ENCODE peak calls at places on chromosomes 11 and 22, in nine cellular contexts. One of them, this sample, is unnamed.

GRCh38 chr11:69911310-69912160 is 92.3 kb upstream of the FGF3 start:
- DNase-seq in foreskin keratinocyte: no peak
- DNase-seq in Calu3: no peak
- DNase-seq in HepG2: no peak
- DNase-seq in fibroblast of pulmonary artery: no peak
- DNase-seq in HFFc6: no peak
- DNase-seq in HFF-Myc: no peak
- DNase-seq in nephron progenitor cell: peak
- DNase-seq in lower leg skin: no peak
- DNase-seq in this sample: no peak

GRCh38 chr22:41862160-41862529 is 29.2 kb downstream of the SREBF2 start:
- DNase-seq in HFF-Myc: no peak
- DNase-seq in lower leg skin: no peak
- DNase-seq in HepG2: peak
- DNase-seq in foreskin keratinocyte: no peak
- DNase-seq in fibroblast of pulmonary artery: peak
- DNase-seq in HFFc6: no peak
- DNase-seq in nephron progenitor cell: peak
- DNase-seq in Calu3: no peak
- DNase-seq in this sample: no peak

GRCh38 chr11:30926130-30926529 is 340.0 kb upstream of the MPPED2 start:
- DNase-seq in HepG2: no peak
- DNase-seq in lower leg skin: no peak
- DNase-seq in foreskin keratinocyte: no peak
- DNase-seq in fibroblast of pulmonary artery: no peak
- DNase-seq in HFF-Myc: no peak
- DNase-seq in HFFc6: no peak
- DNase-seq in nephron progenitor cell: no peak
- DNase-seq in Calu3: no peak
- DNase-seq in this sample: no peak

GRCh38 chr11:72764503-72764902 is 12.3 kb upstream of the ARAP1 start:
- DNase-seq in HFF-Myc: no peak
- DNase-seq in HFFc6: no peak
- DNase-seq in Calu3: no peak
- DNase-seq in foreskin keratinocyte: no peak
- DNase-seq in lower leg skin: no peak
- DNase-seq in fibroblast of pulmonary artery: no peak
- DNase-seq in nephron progenitor cell: no peak
- DNase-seq in HepG2: no peak
- DNase-seq in this sample: peak

GRCh38 chr22:49803134-49803533 is 24.5 kb downstream of the BRD1 start:
- DNase-seq in foreskin keratinocyte: no peak
- DNase-seq in fibroblast of pulmonary artery: no peak
- DNase-seq in Calu3: no peak
- DNase-seq in lower leg skin: no peak
- DNase-seq in HFF-Myc: no peak
- DNase-seq in nephron progenitor cell: no peak
- DNase-seq in HFFc6: no peak
- DNase-seq in HepG2: no peak
- DNase-seq in this sample: no peak

GRCh38 chr11:75668508-75669297 is at the start of gene MAP6:
- DNase-seq in HFFc6: no peak
- DNase-seq in Calu3: peak
- DNase-seq in foreskin keratinocyte: no peak
- DNase-seq in fibroblast of pulmonary artery: no peak
- DNase-seq in HepG2: no peak
- DNase-seq in lower leg skin: no peak
- DNase-seq in HFF-Myc: no peak
- DNase-seq in nephron progenitor cell: peak
- DNase-seq in this sample: no peak

GRCh38 chr11:76659672-76660532 is 10.6 kb downstream of the LRRC32 start:
- DNase-seq in fibroblast of pulmonary artery: no peak
- DNase-seq in HFF-Myc: no peak
- DNase-seq in foreskin keratinocyte: no peak
- DNase-seq in nephron progenitor cell: no peak
- DNase-seq in lower leg skin: no peak
- DNase-seq in HFFc6: no peak
- DNase-seq in Calu3: no peak
- DNase-seq in HepG2: no peak
- DNase-seq in this sample: no peak

GRCh38 chr11:66188580-66188979 is 79.9 kb upstream of the RAB1B start:
- DNase-seq in HepG2: no peak
- DNase-seq in Calu3: no peak
- DNase-seq in HFF-Myc: peak
- DNase-seq in lower leg skin: no peak
- DNase-seq in fibroblast of pulmonary artery: peak
- DNase-seq in nephron progenitor cell: no peak
- DNase-seq in HFFc6: peak
- DNase-seq in foreskin keratinocyte: peak
- DNase-seq in this sample: no peak

GRCh38 chr11:13993096-13993760 is 30.7 kb downstream of the SPON1 start:
- DNase-seq in HFF-Myc: no peak
- DNase-seq in Calu3: no peak
- DNase-seq in nephron progenitor cell: no peak
- DNase-seq in fibroblast of pulmonary artery: no peak
- DNase-seq in HFFc6: no peak
- DNase-seq in lower leg skin: no peak
- DNase-seq in foreskin keratinocyte: no peak
- DNase-seq in HepG2: no peak
- DNase-seq in this sample: no peak

GRCh38 chr11:92246637-92247036 is 22.0 kb downstream of the FAT3 start:
- DNase-seq in HFF-Myc: no peak
- DNase-seq in foreskin keratinocyte: peak
- DNase-seq in HepG2: no peak
- DNase-seq in lower leg skin: no peak
- DNase-seq in HFFc6: no peak
- DNase-seq in nephron progenitor cell: no peak
- DNase-seq in fibroblast of pulmonary artery: no peak
- DNase-seq in Calu3: no peak
- DNase-seq in this sample: no peak

GRCh38 chr11:61052182-61052972 is 49.9 kb upstream of the CD5 start:
- DNase-seq in foreskin keratinocyte: no peak
- DNase-seq in fibroblast of pulmonary artery: no peak
- DNase-seq in HFFc6: no peak
- DNase-seq in HepG2: no peak
- DNase-seq in nephron progenitor cell: no peak
- DNase-seq in lower leg skin: no peak
- DNase-seq in Calu3: no peak
- DNase-seq in HFF-Myc: no peak
- DNase-seq in this sample: no peak

GRCh38 chr11:61679301-61679700 is 890 bp upstream of the DAGLA start:
- DNase-seq in HepG2: no peak
- DNase-seq in Calu3: no peak
- DNase-seq in HFFc6: no peak
- DNase-seq in lower leg skin: no peak
- DNase-seq in foreskin keratinocyte: no peak
- DNase-seq in fibroblast of pulmonary artery: no peak
- DNase-seq in HFF-Myc: no peak
- DNase-seq in nephron progenitor cell: no peak
- DNase-seq in this sample: no peak

GRCh38 chr22:44452531-44453420 is 45.3 kb downstream of the RTL6 start:
- DNase-seq in foreskin keratinocyte: no peak
- DNase-seq in fibroblast of pulmonary artery: no peak
- DNase-seq in lower leg skin: no peak
- DNase-seq in HFF-Myc: no peak
- DNase-seq in nephron progenitor cell: no peak
- DNase-seq in HepG2: no peak
- DNase-seq in HFFc6: no peak
- DNase-seq in Calu3: no peak
- DNase-seq in this sample: no peak

GRCh38 chr11:45252134-45252856 is 33.8 kb downstream of the SYT13 start:
- DNase-seq in foreskin keratinocyte: no peak
- DNase-seq in nephron progenitor cell: peak
- DNase-seq in Calu3: peak
- DNase-seq in lower leg skin: no peak
- DNase-seq in HFFc6: peak
- DNase-seq in HepG2: peak
- DNase-seq in HFF-Myc: no peak
- DNase-seq in fibroblast of pulmonary artery: peak
- DNase-seq in this sample: no peak

GRCh38 chr11:72673284-72673942 is 809 bp downstream of the PDE2A start:
- DNase-seq in nephron progenitor cell: peak
- DNase-seq in HFF-Myc: no peak
- DNase-seq in fibroblast of pulmonary artery: no peak
- DNase-seq in foreskin keratinocyte: no peak
- DNase-seq in Calu3: no peak
- DNase-seq in HepG2: no peak
- DNase-seq in lower leg skin: no peak
- DNase-seq in HFFc6: no peak
- DNase-seq in this sample: no peak

GRCh38 chr11:69239320-69240040 is 54.5 kb upstream of the MYEOV start:
- DNase-seq in HFFc6: no peak
- DNase-seq in Calu3: no peak
- DNase-seq in foreskin keratinocyte: no peak
- DNase-seq in fibroblast of pulmonary artery: no peak
- DNase-seq in lower leg skin: no peak
- DNase-seq in HepG2: no peak
- DNase-seq in nephron progenitor cell: no peak
- DNase-seq in HFF-Myc: no peak
- DNase-seq in this sample: no peak

DNA sequence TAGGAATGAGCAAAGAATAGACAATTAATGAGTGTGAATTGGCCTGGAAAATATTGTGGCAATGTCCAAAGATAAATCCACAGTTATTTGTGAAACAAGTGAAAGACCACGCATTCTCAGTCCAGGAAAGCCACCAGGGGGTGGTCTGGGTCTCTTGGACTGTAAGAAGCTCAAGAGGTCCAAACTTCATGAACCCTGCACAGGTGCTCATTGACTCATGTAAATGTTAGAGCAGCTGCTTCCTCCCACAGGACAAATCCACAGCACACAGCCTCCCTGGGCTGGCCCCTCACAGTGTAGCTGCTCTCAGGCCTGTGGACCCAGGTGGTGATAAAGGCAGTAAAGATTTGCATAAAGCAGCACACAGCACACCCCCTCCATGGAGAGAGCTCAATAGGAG is 114.0 kb downstream of the ZNF280B start:
- DNase-seq in nephron progenitor cell: no peak
- DNase-seq in HFFc6: no peak
- DNase-seq in foreskin keratinocyte: no peak
- DNase-seq in HepG2: no peak
- DNase-seq in fibroblast of pulmonary artery: no peak
- DNase-seq in HFF-Myc: no peak
- DNase-seq in lower leg skin: no peak
- DNase-seq in Calu3: no peak
- DNase-seq in this sample: no peak
- TF ChIP-seq CTCF in nephron progenitor cell: no peak
- TF ChIP-seq CTCF in HFFc6: no peak
- TF ChIP-seq CTCF in foreskin keratinocyte: no peak
- TF ChIP-seq CTCF in HepG2: peak
- TF ChIP-seq CTCF in fibroblast of pulmonary artery: no peak
- TF ChIP-seq CTCF in HFF-Myc: no peak
- TF ChIP-seq CTCF in lower leg skin: no peak
- TF ChIP-seq CTCF in Calu3: no peak
- TF ChIP-seq CTCF in this sample: no peak

DNA sequence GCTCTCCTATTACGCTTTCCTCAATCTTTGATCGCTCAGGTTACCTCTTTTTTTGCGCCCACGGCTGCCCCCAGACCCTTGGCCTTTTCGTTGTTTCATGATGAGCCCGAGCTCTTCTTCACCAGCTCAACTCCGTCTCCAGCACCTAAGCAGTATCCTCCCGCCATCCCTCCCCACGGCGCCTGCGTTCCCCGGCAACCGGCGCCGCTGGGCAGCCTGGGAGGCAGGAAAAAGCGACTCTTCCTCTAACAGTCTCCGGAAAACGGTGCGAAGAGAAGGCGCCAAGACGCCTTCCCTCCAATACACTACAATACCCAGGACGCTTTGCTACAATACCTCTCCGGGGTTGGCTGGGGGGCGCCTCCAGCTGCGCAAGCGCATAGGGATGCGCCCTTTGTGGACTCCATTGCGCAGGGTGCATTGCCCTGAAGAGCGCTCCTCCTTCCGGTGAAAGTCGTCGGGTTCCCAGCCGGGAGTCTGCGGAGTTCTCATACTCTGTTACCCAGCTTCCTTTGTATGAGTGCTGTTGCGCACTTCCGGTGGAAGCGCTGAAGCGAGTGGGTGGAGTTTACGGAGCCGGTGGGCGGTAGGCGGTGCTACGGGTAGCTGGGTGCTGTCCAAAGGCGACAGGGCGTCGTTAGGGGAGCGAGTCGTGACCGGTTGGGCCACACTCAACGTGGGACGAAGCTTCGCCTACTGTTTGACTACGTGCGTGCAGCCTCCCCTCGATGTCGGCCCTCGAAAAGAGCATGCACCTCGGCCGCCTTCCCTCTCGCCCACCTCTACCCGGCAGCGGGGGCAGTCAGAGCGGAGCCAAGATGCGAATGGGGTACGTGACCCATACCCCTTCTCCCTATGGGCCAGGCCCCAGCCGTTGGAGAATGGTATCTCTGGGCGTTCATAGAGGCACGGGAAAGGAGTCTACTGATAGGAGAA is at the start of the genes C2CD3 and PPME1:
- DNase-seq in HFF-Myc: peak
- DNase-seq in Calu3: peak
- DNase-seq in nephron progenitor cell: peak
- DNase-seq in fibroblast of pulmonary artery: peak
- DNase-seq in lower leg skin: peak
- DNase-seq in HFFc6: peak
- DNase-seq in foreskin keratinocyte: peak
- DNase-seq in HepG2: peak
- DNase-seq in this sample: peak
- TF ChIP-seq CTCF in HFF-Myc: peak
- TF ChIP-seq CTCF in Calu3: no peak
- TF ChIP-seq CTCF in nephron progenitor cell: no peak
- TF ChIP-seq CTCF in fibroblast of pulmonary artery: peak
- TF ChIP-seq CTCF in lower leg skin: no peak
- TF ChIP-seq CTCF in HFFc6: peak
- TF ChIP-seq CTCF in foreskin keratinocyte: peak
- TF ChIP-seq CTCF in HepG2: peak
- TF ChIP-seq CTCF in this sample: no peak

GRCh38 chr11:2298795-2299747 is 2.6 kb downstream of the C11orf21 start:
- DNase-seq in foreskin keratinocyte: peak
- DNase-seq in lower leg skin: peak
- DNase-seq in nephron progenitor cell: peak
- DNase-seq in HFFc6: no peak
- DNase-seq in HFF-Myc: no peak
- DNase-seq in HepG2: peak
- DNase-seq in fibroblast of pulmonary artery: no peak
- DNase-seq in Calu3: peak
- DNase-seq in this sample: peak
- TF ChIP-seq CTCF in foreskin keratinocyte: peak
- TF ChIP-seq CTCF in lower leg skin: no peak
- TF ChIP-seq CTCF in nephron progenitor cell: peak
- TF ChIP-seq CTCF in HFFc6: peak
- TF ChIP-seq CTCF in HFF-Myc: peak
- TF ChIP-seq CTCF in HepG2: peak
- TF ChIP-seq CTCF in fibroblast of pulmonary artery: no peak
- TF ChIP-seq CTCF in Calu3: peak
- TF ChIP-seq CTCF in this sample: peak

DNA sequence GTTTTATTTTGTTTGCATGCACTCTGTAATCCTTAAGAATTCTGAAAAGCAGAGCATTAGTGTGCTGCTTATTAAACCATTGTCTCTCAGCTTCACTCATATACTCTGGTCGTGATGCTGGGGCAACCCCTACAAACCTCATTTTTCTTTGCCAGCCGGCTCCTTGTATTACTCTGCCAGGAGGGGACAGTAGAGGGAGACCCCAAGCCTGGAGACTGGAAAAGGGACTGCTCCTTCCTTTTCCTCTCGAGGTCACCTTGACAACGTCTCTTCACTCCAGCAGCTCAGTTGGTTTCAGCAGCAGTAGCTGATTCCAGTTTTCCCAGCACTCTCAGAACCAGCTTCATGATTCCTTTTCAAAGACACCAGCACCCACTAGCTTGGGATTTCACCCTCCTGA is 2.8 kb upstream of the JHY start:
- DNase-seq in foreskin keratinocyte: no peak
- DNase-seq in HepG2: no peak
- DNase-seq in Calu3: no peak
- DNase-seq in HFF-Myc: no peak
- DNase-seq in HFFc6: no peak
- DNase-seq in lower leg skin: no peak
- DNase-seq in fibroblast of pulmonary artery: no peak
- DNase-seq in nephron progenitor cell: no peak
- DNase-seq in this sample: no peak
- TF ChIP-seq CTCF in foreskin keratinocyte: no peak
- TF ChIP-seq CTCF in HepG2: no peak
- TF ChIP-seq CTCF in Calu3: no peak
- TF ChIP-seq CTCF in HFF-Myc: peak
- TF ChIP-seq CTCF in HFFc6: no peak
- TF ChIP-seq CTCF in lower leg skin: no peak
- TF ChIP-seq CTCF in fibroblast of pulmonary artery: no peak
- TF ChIP-seq CTCF in nephron progenitor cell: peak
- TF ChIP-seq CTCF in this sample: no peak